ENCODE peak calls at places on chromosomes 3 and 15, in four cellular contexts. One of them, this sample, is unnamed.

GRCh38 chr15:73052679-73053397 is 575 bp downstream of the NEO1 start:
- DNase-seq in IMR-90: peak; percentile 38
- DNase-seq in H1: no peak
- DNase-seq in H9: peak; percentile 56
- DNase-seq in this sample: peak; percentile 77

GRCh38 chr15:91861223-91861622 is 7.7 kb downstream of the SLCO3A1 start:
- DNase-seq in IMR-90: no peak
- DNase-seq in H1: no peak
- DNase-seq in H9: no peak
- DNase-seq in this sample: peak; percentile 12

GRCh38 chr3:30011237-30011803 is 595.1 kb upstream of the TGFBR2 start:
- DNase-seq in IMR-90: no peak
- DNase-seq in H1: no peak
- DNase-seq in H9: no peak
- DNase-seq in this sample: no peak

GRCh38 chr3:123390865-123391613 is 57.9 kb downstream of the ADCY5 start:
- DNase-seq in IMR-90: no peak
- DNase-seq in H1: no peak
- DNase-seq in H9: no peak
- DNase-seq in this sample: no peak

GRCh38 chr3:125123455-125123854 is 67.7 kb upstream of the HEG1 start:
- DNase-seq in IMR-90: no peak
- DNase-seq in H1: no peak
- DNase-seq in H9: no peak
- DNase-seq in this sample: no peak

GRCh38 chr15:77659350-77660321 is 26.9 kb upstream of the LINGO1 start:
- DNase-seq in IMR-90: peak; percentile 25
- DNase-seq in H1: no peak
- DNase-seq in H9: peak; percentile 75
- DNase-seq in this sample: no peak

GRCh38 chr15:44804303-44805046 is 68.1 kb downstream of the TRIM69 start:
- DNase-seq in IMR-90: no peak
- DNase-seq in H1: no peak
- DNase-seq in H9: no peak
- DNase-seq in this sample: no peak

GRCh38 chr15:74252291-74253080 is 16.4 kb downstream of the CCDC33 start:
- DNase-seq in IMR-90: peak; percentile 67
- DNase-seq in H1: no peak
- DNase-seq in H9: no peak
- DNase-seq in this sample: no peak

GRCh38 chr15:95247068-95247984 is 1016.0 kb downstream of the MCTP2 start:
- DNase-seq in IMR-90: peak; percentile 98
- DNase-seq in H1: no peak
- DNase-seq in H9: no peak
- DNase-seq in this sample: no peak

GRCh38 chr3:138941259-138941885 is 5.6 kb downstream of the FOXL2 start:
- DNase-seq in IMR-90: peak; percentile 33
- DNase-seq in H1: no peak
- DNase-seq in H9: peak; percentile 81
- DNase-seq in this sample: peak; percentile 59

GRCh38 chr3:187841552-187841951 is 96.3 kb upstream of the BCL6 start:
- DNase-seq in IMR-90: peak; percentile 17
- DNase-seq in H1: no peak
- DNase-seq in H9: no peak
- DNase-seq in this sample: peak; percentile 36

GRCh38 chr15:91385301-91385700 is 285.2 kb downstream of the SV2B start:
- DNase-seq in IMR-90: no peak
- DNase-seq in H1: no peak
- DNase-seq in H9: no peak
- DNase-seq in this sample: no peak

GRCh38 chr15:90838066-90838465 is 30.3 kb upstream of the FURIN start:
- DNase-seq in IMR-90: no peak
- DNase-seq in H1: no peak
- DNase-seq in H9: no peak
- DNase-seq in this sample: no peak

GRCh38 chr15:42012241-42012640 is 8.6 kb downstream of the PLA2G4E start:
- DNase-seq in IMR-90: no peak
- DNase-seq in H1: no peak
- DNase-seq in H9: no peak
- DNase-seq in this sample: no peak
- H3K27ac ChIP-seq in IMR-90: no peak overlapping the region
- H3K27ac ChIP-seq in H1: no peak overlapping the region
- H3K27ac ChIP-seq in H9: no peak overlapping the region
- H3K27ac ChIP-seq in this sample: no peak overlapping the region

DNA sequence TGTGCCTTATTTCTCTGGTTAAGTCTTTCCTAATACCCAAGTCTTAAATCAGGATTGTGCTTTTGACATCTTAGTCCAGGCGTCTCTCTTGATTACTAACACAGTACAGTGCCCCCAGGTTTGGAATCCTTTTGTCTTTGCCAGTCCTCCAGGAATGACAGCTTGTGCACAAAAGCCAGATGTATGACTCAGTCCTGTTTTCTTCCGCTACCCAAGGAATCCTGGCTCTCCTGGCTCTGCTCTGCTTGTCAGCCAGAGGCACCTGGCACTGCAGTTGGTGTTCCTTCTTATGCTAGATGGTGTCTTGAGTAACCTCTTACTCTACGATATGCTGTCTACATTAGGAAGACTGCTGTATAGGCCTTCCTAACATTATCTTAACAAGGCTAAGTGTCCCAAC is 728.2 kb upstream of the NECTIN3 start:
- DNase-seq in IMR-90: peak; percentile 33
- DNase-seq in H1: no peak
- DNase-seq in H9: no peak
- DNase-seq in this sample: peak; percentile 8
- H2BK5ac ChIP-seq in IMR-90: peak overlapping the region; percentile 75
- H2BK5ac ChIP-seq in H1: no peak overlapping the region
- H2BK5ac ChIP-seq in H9: no peak overlapping the region
- H2BK5ac ChIP-seq in this sample: no peak overlapping the region

GRCh38 chr3:141204343-141204742 is 27.3 kb upstream of the PXYLP1 start:
- DNase-seq in IMR-90: no peak
- DNase-seq in H1: no peak
- DNase-seq in H9: no peak
- DNase-seq in this sample: no peak
- H3K14ac ChIP-seq in IMR-90: no peak overlapping the region
- H3K14ac ChIP-seq in H1: no peak overlapping the region
- H3K14ac ChIP-seq in H9: no peak overlapping the region
- H3K14ac ChIP-seq in this sample: no peak overlapping the region

DNA sequence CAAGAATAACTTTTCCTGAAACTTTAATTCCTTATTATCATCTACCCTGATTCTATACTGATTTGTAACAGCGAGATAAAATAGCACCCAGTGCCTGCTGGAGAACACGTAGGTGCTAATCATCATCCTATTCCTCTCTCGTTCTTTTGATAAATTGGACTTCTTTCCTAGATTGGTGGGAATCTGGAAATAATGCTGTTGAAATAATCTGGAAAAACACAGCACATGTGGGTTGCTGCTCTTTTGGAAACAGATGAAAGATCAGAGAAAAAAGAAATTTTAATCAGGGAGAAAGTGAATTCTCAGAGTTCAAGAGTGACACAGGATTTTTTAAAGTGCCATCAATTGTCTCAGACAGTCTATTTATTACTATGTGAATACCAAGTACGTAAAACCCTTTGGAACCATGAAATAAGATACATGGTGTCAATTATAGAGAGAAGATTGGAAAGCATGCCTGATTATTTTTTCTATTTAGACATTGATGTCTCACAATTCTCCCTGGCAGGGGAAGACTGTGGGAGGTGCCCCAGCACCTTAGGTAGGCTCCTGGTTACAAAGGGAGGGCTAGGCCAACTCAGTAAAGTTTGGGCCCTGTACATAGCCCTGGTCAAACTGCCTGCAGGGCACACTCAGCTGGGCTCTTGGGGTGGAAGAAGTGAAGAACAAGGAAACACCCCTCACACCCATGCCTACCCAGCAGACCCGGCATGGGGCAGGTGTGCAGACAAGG is 60.0 kb upstream of the SNRPA1 start:
- DNase-seq in IMR-90: no peak
- DNase-seq in H1: no peak
- DNase-seq in H9: no peak
- DNase-seq in this sample: no peak
- H3K27ac ChIP-seq in IMR-90: no peak overlapping the region
- H3K27ac ChIP-seq in H1: no peak overlapping the region
- H3K27ac ChIP-seq in H9: no peak overlapping the region
- H3K27ac ChIP-seq in this sample: no peak overlapping the region

DNA sequence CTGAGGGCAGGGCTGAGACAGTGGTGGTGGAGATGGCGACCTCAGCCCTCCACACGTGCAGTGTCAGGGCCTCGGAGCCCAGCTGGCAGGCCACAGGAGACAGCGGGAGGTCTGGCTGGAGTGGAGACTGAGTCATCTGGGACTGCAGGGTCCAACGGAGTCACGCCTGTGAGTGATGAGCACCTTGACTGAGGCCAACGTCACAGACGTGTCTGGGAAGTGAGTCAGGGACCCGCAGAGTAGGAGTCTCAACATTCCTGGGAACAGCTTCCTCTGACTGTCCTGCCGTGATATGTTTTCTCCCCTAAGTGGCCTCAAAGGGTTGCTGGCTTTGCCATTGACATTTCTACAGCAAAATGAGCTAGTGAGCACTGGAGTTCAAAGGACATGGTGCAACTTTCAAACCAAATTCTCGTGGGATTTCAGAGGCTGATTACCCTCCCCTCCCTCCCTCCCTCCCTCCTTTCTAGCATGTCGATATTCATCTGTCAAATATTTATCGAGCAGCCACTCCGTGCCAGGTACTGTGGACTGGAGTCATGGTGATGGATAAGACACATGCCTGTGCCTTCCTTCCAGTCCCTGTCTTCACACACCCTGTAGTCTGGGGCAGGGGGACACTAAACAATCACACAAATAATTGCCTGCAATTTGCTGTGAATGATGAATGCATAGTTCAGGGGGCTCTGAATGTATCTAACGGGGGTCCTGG is 53.3 kb upstream of the AMOTL2 start:
- DNase-seq in IMR-90: peak; percentile 100
- DNase-seq in H1: no peak
- DNase-seq in H9: no peak
- DNase-seq in this sample: no peak
- H2BK5ac ChIP-seq in IMR-90: peak overlapping the region; percentile 99
- H2BK5ac ChIP-seq in H1: no peak overlapping the region
- H2BK5ac ChIP-seq in H9: no peak overlapping the region
- H2BK5ac ChIP-seq in this sample: no peak overlapping the region

DNA sequence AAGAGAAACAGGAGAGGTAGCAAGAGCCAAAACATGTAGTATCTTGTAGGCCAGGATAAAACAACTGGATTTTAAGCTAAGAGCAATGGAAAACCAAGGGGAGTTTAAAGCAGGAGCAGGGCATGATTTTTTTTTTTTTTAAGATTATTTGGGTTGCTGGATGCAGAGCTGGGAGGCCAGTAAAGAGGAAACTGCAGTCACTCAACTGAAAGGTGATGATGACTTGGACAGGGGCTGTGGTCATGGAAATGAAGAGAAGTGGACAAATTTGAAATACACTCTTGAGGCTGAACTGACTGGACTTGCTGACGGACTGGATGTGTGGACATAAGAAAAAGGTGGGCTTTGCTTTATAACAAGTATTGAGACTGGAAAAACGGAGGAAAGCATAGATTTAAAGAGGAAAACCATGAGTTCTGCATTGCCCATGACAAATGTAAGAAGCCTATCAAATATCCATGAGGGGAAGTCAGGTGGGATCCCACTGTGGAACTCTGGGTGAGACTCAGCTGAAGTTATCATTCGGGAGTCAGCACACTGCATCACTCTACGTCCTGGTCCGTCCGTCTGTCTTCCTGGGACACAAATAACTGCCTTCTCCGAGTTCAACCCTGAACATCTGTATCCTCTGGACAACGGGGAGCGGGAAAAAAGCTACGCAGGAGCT is 688 bp downstream of the XPC start:
- DNase-seq in IMR-90: peak; percentile 34
- DNase-seq in H1: no peak
- DNase-seq in H9: no peak
- DNase-seq in this sample: no peak
- H3K14ac ChIP-seq in IMR-90: peak overlapping the region; percentile 99
- H3K14ac ChIP-seq in H1: no peak overlapping the region
- H3K14ac ChIP-seq in H9: peak overlapping the region; percentile 89
- H3K14ac ChIP-seq in this sample: peak overlapping the region; percentile 77

GRCh38 chr15:98754283-98755022 is 106.1 kb downstream of the IGF1R start:
- DNase-seq in IMR-90: peak; percentile 41
- DNase-seq in H1: no peak
- DNase-seq in H9: no peak
- DNase-seq in this sample: peak; percentile 46
- H3K27ac ChIP-seq in IMR-90: peak overlapping the region; percentile 25
- H3K27ac ChIP-seq in H1: peak overlapping the region; percentile 62
- H3K27ac ChIP-seq in H9: peak overlapping the region; percentile 27
- H3K27ac ChIP-seq in this sample: peak overlapping the region; percentile 91

GRCh38 chr3:112653881-112654300 is 12.9 kb upstream of the CCDC80 start:
- DNase-seq in IMR-90: peak; percentile 98
- DNase-seq in H1: no peak
- DNase-seq in H9: no peak
- DNase-seq in this sample: no peak
- H2BK5ac ChIP-seq in IMR-90: peak overlapping the region; percentile 98
- H2BK5ac ChIP-seq in H1: no peak overlapping the region
- H2BK5ac ChIP-seq in H9: no peak overlapping the region
- H2BK5ac ChIP-seq in this sample: no peak overlapping the region